ENCODE peak calls at places on chromosomes 3 and 15, in four cellular contexts. A, C, M and K are unnamed samples.

GRCh38 chr3:105195260-105195659 is 171.4 kb upstream of the ALCAM start:
- DNase-seq in C (no peak), M (no peak), A (no peak), K (no peak)

GRCh38 chr3:106518516-106518915 is 649.7 kb upstream of the CBLB start:
- DNase-seq in A (no peak), C (no peak), M (no peak), K (no peak)

GRCh38 chr15:65580287-65580686 is 30.6 kb downstream of the INTS14 start:
- DNase-seq in C (no peak), A (no peak), M (peak; percentile 31), K (no peak)

GRCh38 chr3:53084310-53085001 is 38.6 kb upstream of the SFMBT1 start:
- DNase-seq in C (no peak), A (peak; percentile 14), M (no peak), K (no peak)

GRCh38 chr3:154602241-154602640 is 172.3 kb upstream of the GPR149 start:
- DNase-seq in C (no peak), A (no peak), M (no peak), K (no peak)

GRCh38 chr3:184596886-184597575 is 35.4 kb downstream of the EPHB3 start:
- DNase-seq in C (no peak), A (no peak), M (no peak), K (no peak)

GRCh38 chr3:125161607-125162219 is 50.8 kb downstream of the SLC12A8 start:
- DNase-seq in M (no peak), A (no peak), C (no peak), K (no peak)

GRCh38 chr15:34708422-34708821 is 46.4 kb downstream of the GJD2 start:
- DNase-seq in M (peak; percentile 50), A (peak; percentile 50), C (no peak), K (no peak)

GRCh38 chr3:150830094-150830681 is 67.2 kb upstream of the SIAH2 start:
- DNase-seq in A (peak; percentile 15), C (no peak), M (peak; percentile 35), K (no peak)

GRCh38 chr3:10417849-10418248 is 87.5 kb downstream of the ATP2B2 start:
- DNase-seq in A (peak; percentile 41), M (peak; percentile 78), C (no peak), K (no peak)

GRCh38 chr15:96312641-96313335 is 17.7 kb upstream of the NR2F2 start:
- DNase-seq in C (no peak), M (no peak), A (no peak), K (no peak)

GRCh38 chr3:53708001-53708621 is 138.1 kb downstream of the CHDH start:
- DNase-seq in M (no peak), C (no peak), A (no peak), K (peak; percentile 29)

GRCh38 chr15:39171944-39172368 is 408.9 kb upstream of the THBS1 start:
- DNase-seq in C (peak; percentile 19), M (peak; percentile 31), A (peak; percentile 17), K (peak; percentile 77)

GRCh38 chr3:180401226-180401625 is 200.7 kb upstream of the TTC14 start:
- DNase-seq in C (no peak), M (no peak), A (no peak), K (no peak)

GRCh38 chr3:180403156-180403555 is 198.8 kb upstream of the TTC14 start:
- DNase-seq in A (no peak), M (no peak), C (no peak), K (no peak)

GRCh38 chr3:180402463-180403073 is 199.4 kb upstream of the TTC14 start:
- DNase-seq in C (no peak), M (no peak), A (no peak), K (no peak)
- TF ChIP-seq NRF1 in C (no peak), M (no peak), A (no peak), K (no peak)

GRCh38 chr3:126983276-126983652 is 349 bp downstream of the PLXNA1 start:
- DNase-seq in C (no peak), A (peak; percentile 59), M (no peak), K (no peak)

GRCh38 chr3:126980266-126980811 is 2.6 kb upstream of the PLXNA1 start:
- DNase-seq in C (no peak), A (no peak), M (no peak), K (no peak)

GRCh38 chr3:126983653-126984390 is 907 bp downstream of the PLXNA1 start:
- DNase-seq in C (no peak), A (peak; percentile 63), M (peak; percentile 78), K (peak; percentile 85)

GRCh38 chr3:126982522-126983175 is at the start of gene PLXNA1:
- DNase-seq in A (peak; percentile 86), C (peak; percentile 44), M (peak; percentile 97), K (peak; percentile 15)

GRCh38 chr3:126982125-126982521 is 792 bp upstream of the PLXNA1 start:
- DNase-seq in C (peak; percentile 38), A (peak; percentile 45), M (no peak), K (no peak)
- TF ChIP-seq NRF1 in C (no peak), A (no peak), M (no peak), K (no peak)

GRCh38 chr15:63063164-63063756 is 20.7 kb downstream of the TPM1 start:
- DNase-seq in M (no peak), A (peak; percentile 25), C (no peak), K (no peak)
- TF ChIP-seq NRF1 in M (no peak), A (no peak), C (no peak), K (no peak)

DNA sequence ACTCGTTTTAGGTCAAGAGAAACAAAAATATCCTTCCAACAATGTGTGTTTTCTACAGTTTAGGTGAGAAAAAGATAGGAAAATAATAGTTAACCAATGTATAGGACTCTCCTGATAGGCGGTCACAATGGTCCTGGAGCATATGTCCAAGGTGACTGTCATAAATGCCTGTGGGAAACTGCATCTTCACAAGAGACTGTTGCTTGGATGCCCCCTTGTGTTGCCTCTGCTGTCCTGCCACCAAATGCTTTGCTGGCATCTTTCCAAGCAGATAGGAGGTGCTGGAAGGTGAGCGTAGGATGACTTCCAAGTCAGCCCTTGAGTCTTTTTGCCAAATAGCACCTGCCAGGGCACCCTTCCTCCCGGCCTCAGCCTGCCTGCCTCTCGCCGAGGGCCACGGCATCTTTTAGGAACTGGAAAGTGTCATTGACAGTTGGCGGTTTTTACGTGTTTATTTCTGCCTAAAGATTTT is 24.1 kb upstream of the SACM1L start:
- DNase-seq in M (peak; percentile 56), A (peak; percentile 78), C (peak; percentile 25), K (no peak)
- TF ChIP-seq NRF1 in M (no peak), A (peak; percentile 42), C (no peak), K (no peak)

GRCh38 chr15:35822153-35822552 is 276.2 kb upstream of the DPH6 start:
- DNase-seq in C (no peak), M (no peak), A (no peak), K (no peak)
- TF ChIP-seq NRF1 in C (no peak), M (no peak), A (no peak), K (no peak)

DNA sequence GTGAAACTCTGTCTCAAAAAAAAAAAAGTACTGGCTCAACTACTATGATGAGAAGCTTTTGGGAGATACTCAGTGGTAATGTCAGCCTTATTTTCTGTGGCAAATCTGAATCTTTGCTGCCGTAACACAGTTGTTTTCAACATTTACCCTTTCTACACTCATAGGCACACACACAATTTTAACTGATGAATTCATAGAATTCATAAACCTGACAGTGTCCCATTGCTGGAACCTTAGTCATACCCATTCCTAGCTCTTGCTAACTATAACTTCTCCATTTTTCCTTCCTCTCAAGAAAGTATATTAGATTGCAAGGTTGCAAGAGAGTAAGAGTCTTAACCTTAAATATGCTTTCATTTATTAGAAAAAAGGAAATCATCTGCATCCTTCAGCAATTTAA is 496.6 kb downstream of the FHIT start:
- DNase-seq in M (no peak), C (no peak), A (no peak), K (no peak)
- TF ChIP-seq NRF1 in M (no peak), C (no peak), A (no peak), K (no peak)